ENCODE peak calls at places on chromosomes 16 and 17, in eight cellular contexts. Z is Right ventricle myocardium superior; Q is iris pigment epithelial cell; H is substantia nigra; T is ELF-1; J is NCI-H1092 treated with DMSO at 0.1 percent for 48 hours; V is HEK293T; M is stimulated activated CD4-positive, alpha-beta T cell treated with anti-CD3 and anti-CD28 coated beads, Interleukin-15, amount 100 ng/mL, for 1 hour. S is an unnamed sample.

GRCh38 chr17:46031440-46031839 is 32.4 kb downstream of the STH start:
- DNase-seq in H (no peak), T (no peak), J (no peak), V (no peak), Z (no peak), Q (no peak), M (no peak), S (no peak)

GRCh38 chr17:42975265-42975664 is 4.6 kb downstream of the PTGES3L start:
- DNase-seq in Z (no peak), M (no peak), V (no peak), H (no peak), J (no peak), T (no peak), Q (no peak), S (no peak)

GRCh38 chr16:68283840-68284595 is 19.7 kb downstream of the SLC7A6 start:
- DNase-seq in Q (no peak), M (no peak), T (no peak), J (no peak), V (no peak), Z (no peak), H (no peak), S (no peak)

GRCh38 chr17:78322858-78323455 is 36.9 kb downstream of the SOCS3 start:
- DNase-seq in H (no peak), Q (no peak), Z (peak; percentile 87), J (no peak), T (no peak), V (no peak), M (no peak), S (no peak)

GRCh38 chr16:2511128-2511785 is 2.5 kb upstream of the ATP6V0C start:
- DNase-seq in Z (peak; percentile 80), Q (peak; percentile 68), V (no peak), J (no peak), M (no peak), H (peak; percentile 51), T (peak; percentile 49), S (peak; percentile 60)

GRCh38 chr16:74748042-74748709 is 26.4 kb downstream of the FA2H start:
- DNase-seq in Q (no peak), V (no peak), Z (no peak), H (peak; percentile 76), J (no peak), T (no peak), M (no peak), S (no peak)

GRCh38 chr17:4858880-4859260 is 25.7 kb downstream of the MINK1 start:
- DNase-seq in H (peak; percentile 63), Q (peak; percentile 37), J (no peak), T (peak; percentile 54), Z (peak; percentile 74), V (no peak), M (no peak), S (peak; percentile 38)

GRCh38 chr16:60203525-60204124 is 1469.5 kb upstream of the GOT2 start:
- DNase-seq in H (no peak), J (no peak), Q (peak; percentile 7), V (no peak), T (no peak), M (no peak), Z (no peak), S (no peak)

GRCh38 chr17:382644-383533 is 30.3 kb upstream of the RPH3AL start:
- DNase-seq in T (peak; percentile 75), Z (no peak), H (no peak), J (no peak), Q (peak; percentile 77), V (no peak), M (no peak), S (peak; percentile 81)

GRCh38 chr16:51540259-51540658 is 389.2 kb upstream of the SALL1 start:
- DNase-seq in Z (no peak), V (no peak), Q (peak; percentile 29), J (no peak), M (no peak), H (no peak), T (no peak), S (no peak)

GRCh38 chr16:28977703-28978641 is 3.4 kb downstream of the SPNS1 start:
- DNase-seq in H (no peak), Q (no peak), Z (no peak), T (peak; percentile 39), V (peak; percentile 28), M (no peak), J (peak; percentile 23), S (peak; percentile 55)

GRCh38 chr17:61444831-61445230 is 7.4 kb upstream of the TBX4 start:
- DNase-seq in H (no peak), J (no peak), Q (peak; percentile 41), Z (no peak), M (no peak), V (no peak), T (no peak), S (no peak)

GRCh38 chr17:79626156-79626890 is 15.5 kb upstream of the RBFOX3 start:
- DNase-seq in Z (no peak), Q (no peak), H (no peak), M (no peak), T (no peak), J (no peak), V (no peak), S (peak; percentile 11)

GRCh38 chr16:71384073-71384724 is 25.7 kb downstream of the CALB2 start:
- DNase-seq in T (no peak), H (no peak), Z (no peak), Q (no peak), J (no peak), M (no peak), V (no peak), S (no peak)

GRCh38 chr17:81837641-81838040 is 2.8 kb upstream of the PPP1R27 start:
- DNase-seq in Z (no peak), T (no peak), Q (no peak), M (no peak), V (no peak), J (no peak), H (no peak), S (no peak)

GRCh38 chr17:20262116-20262977 is 205.0 kb downstream of the LGALS9B start:
- DNase-seq in Z (no peak), M (no peak), J (no peak), H (no peak), T (no peak), Q (no peak), V (no peak), S (no peak)

GRCh38 chr16:53129281-53130192 is 74.7 kb downstream of the CHD9 start:
- DNase-seq in T (peak; percentile 64), M (no peak), V (peak; percentile 28), Q (peak; percentile 55), Z (no peak), H (no peak), J (peak; percentile 55), S (peak; percentile 42)

GRCh38 chr16:7051586-7052349 is 280.9 kb upstream of the RBFOX1 start:
- DNase-seq in T (no peak), Q (no peak), V (no peak), J (no peak), M (no peak), Z (no peak), H (no peak), S (no peak)

GRCh38 chr16:68823401-68823800 is 19.9 kb upstream of the TANGO6 start:
- DNase-seq in H (no peak), J (no peak), Z (no peak), V (no peak), T (peak; percentile 57), M (no peak), Q (peak; percentile 93), S (peak; percentile 18)

GRCh38 chr17:81097134-81097942 is 62.4 kb downstream of the BAIAP2 start:
- DNase-seq in M (peak; percentile 50), T (peak; percentile 83), Z (peak; percentile 89), V (peak; percentile 75), J (no peak), H (peak; percentile 84), Q (peak; percentile 82), S (peak; percentile 67)

GRCh38 chr17:63790057-63790456 is 16.1 kb downstream of the DDX42 start:
- DNase-seq in T (no peak), V (no peak), Q (no peak), H (no peak), M (no peak), J (no peak), Z (no peak), S (no peak)

GRCh38 chr16:558298-559020 is 1.7 kb upstream of the PRR35 start:
- DNase-seq in T (no peak), M (no peak), H (no peak), V (no peak), Q (no peak), Z (peak; percentile 57), J (no peak), S (no peak)

GRCh38 chr17:48728232-48729231 is at the start of gene HOXB13:
- DNase-seq in V (peak; percentile 84), Q (peak; percentile 22), J (no peak), T (peak; percentile 71), Z (peak; percentile 64), H (no peak), M (no peak), S (no peak)

GRCh38 chr17:74513987-74514631 is 17.2 kb downstream of the CD300LB start:
- DNase-seq in M (no peak), H (no peak), Q (peak; percentile 44), Z (no peak), V (peak; percentile 23), J (no peak), T (peak; percentile 46), S (no peak)

GRCh38 chr16:66885491-66885890 is 5.2 kb downstream of the PDP2 start:
- DNase-seq in Q (no peak), T (no peak), M (no peak), H (no peak), V (no peak), J (no peak), Z (no peak), S (no peak)

GRCh38 chr17:56441331-56441730 is 152.2 kb upstream of the NOG start:
- DNase-seq in J (no peak), Z (no peak), M (no peak), V (no peak), T (no peak), Q (peak; percentile 80), H (no peak), S (no peak)